ENCODE peak calls at places on chromosomes 6 and 20, in six cellular contexts. U is upper lobe of left lung, F is endothelial cell, T is dorsolateral prefrontal cortex, R is cardiac muscle cell, I is fibroblast of lung. E is an unnamed sample.

GRCh38 chr20:53208110-53208908 is 236.2 kb downstream of the TSHZ2 start:
- DNase-seq in R (no peak), U (no peak), I (no peak), F (peak; percentile 57), T (no peak), E (no peak)

GRCh38 chr6:49457771-49458170 is 5.3 kb downstream of the MMUT start:
- DNase-seq in I (no peak), F (no peak), U (no peak), R (peak; percentile 0), T (no peak), E (no peak)

GRCh38 chr6:14673201-14673600 is 555.6 kb downstream of the CD83 start:
- DNase-seq in I (no peak), R (peak; percentile 65), T (no peak), F (no peak), U (no peak), E (no peak)

GRCh38 chr6:146912730-146913680 is 291.2 kb upstream of the STXBP5 start:
- DNase-seq in R (peak; percentile 60), I (peak; percentile 40), U (no peak), T (no peak), F (no peak), E (no peak)

GRCh38 chr20:47028487-47028886 is 133.8 kb downstream of the EYA2 start:
- DNase-seq in U (no peak), R (no peak), T (no peak), F (no peak), I (no peak), E (no peak)

GRCh38 chr20:64119681-64120341 is 12.4 kb upstream of the NPBWR2 start:
- DNase-seq in U (no peak), F (no peak), R (no peak), T (peak; percentile 41), I (peak; percentile 4), E (no peak)

GRCh38 chr20:9912858-9913434 is 74.1 kb upstream of the PAK5 start:
- DNase-seq in R (peak; percentile 59), T (no peak), U (no peak), I (peak; percentile 61), F (peak; percentile 59), E (no peak)

GRCh38 chr20:2708073-2708415 is 15.5 kb downstream of the EBF4 start:
- DNase-seq in R (no peak), F (no peak), I (no peak), U (peak; percentile 50), T (peak; percentile 33), E (peak; percentile 61)

GRCh38 chr6:134822920-134823430 is 126.9 kb downstream of the ALDH8A1 start:
- DNase-seq in I (peak; percentile 90), F (peak; percentile 68), U (no peak), R (peak; percentile 93), T (peak; percentile 47), E (peak; percentile 35)

GRCh38 chr6:71190809-71191208 is 97.8 kb upstream of the OGFRL1 start:
- DNase-seq in U (no peak), R (peak; percentile 65), I (peak; percentile 66), F (no peak), T (no peak), E (no peak)

GRCh38 chr6:131628726-131629125 is 684 bp upstream of the MED23 start:
- DNase-seq in F (no peak), U (no peak), R (no peak), T (no peak), I (no peak), E (no peak)

GRCh38 chr6:16276991-16277981 is 38.9 kb downstream of the GMPR start:
- DNase-seq in F (peak; percentile 66), R (peak; percentile 89), I (peak; percentile 84), U (no peak), T (peak; percentile 60), E (no peak)

GRCh38 chr20:38766071-38766470 is 17.8 kb downstream of the ACTR5 start:
- DNase-seq in U (no peak), T (no peak), F (no peak), R (no peak), I (no peak), E (no peak)

GRCh38 chr20:22663528-22664025 is 79.2 kb upstream of the FOXA2 start:
- DNase-seq in R (no peak), I (no peak), F (no peak), T (no peak), U (no peak), E (no peak)

GRCh38 chr6:2264932-2265331 is 19.5 kb upstream of the GMDS start:
- DNase-seq in I (peak; percentile 27), U (no peak), T (no peak), R (peak; percentile 40), F (no peak), E (no peak)

GRCh38 chr6:89145461-89145961 is 344 bp upstream of the PM20D2 start:
- DNase-seq in R (peak; percentile 46), U (no peak), F (no peak), I (peak; percentile 49), T (no peak), E (no peak)

GRCh38 chr6:118501816-118502568 is 46.1 kb upstream of the PLN start:
- DNase-seq in F (no peak), U (no peak), T (no peak), R (no peak), I (no peak), E (no peak)

GRCh38 chr6:157669747-157670216 is 153.3 kb upstream of the SNX9 start:
- DNase-seq in F (no peak), U (peak; percentile 88), I (peak; percentile 83), T (peak; percentile 72), R (peak; percentile 88), E (no peak)

GRCh38 chr6:35096129-35096852 is 44.8 kb downstream of the TCP11 start:
- DNase-seq in U (no peak), F (no peak), R (peak; percentile 75), I (peak; percentile 72), T (no peak), E (peak; percentile 39)

GRCh38 chr6:25017486-25017885 is 81.7 kb upstream of the RIPOR2 start:
- DNase-seq in F (no peak), I (no peak), R (no peak), T (no peak), U (no peak), E (no peak)

GRCh38 chr20:51034461-51034860 is 11.6 kb upstream of the KCNG1 start:
- DNase-seq in T (no peak), F (no peak), I (peak; percentile 21), U (no peak), R (no peak), E (no peak)

GRCh38 chr6:168037856-168038255 is 40.4 kb downstream of the KIF25 start:
- DNase-seq in I (no peak), U (no peak), T (no peak), F (no peak), R (no peak), E (no peak)

GRCh38 chr6:82237013-82237412 is 10.5 kb downstream of the IBTK start:
- DNase-seq in U (no peak), T (no peak), R (peak; percentile 45), F (no peak), I (peak; percentile 16), E (no peak)

GRCh38 chr6:7052441-7052936 is 55.3 kb upstream of the RREB1 start:
- DNase-seq in U (peak; percentile 91), I (peak; percentile 60), T (peak; percentile 57), R (peak; percentile 91), F (peak; percentile 26), E (peak; percentile 26)

GRCh38 chr6:16999486-17000436 is 102.1 kb upstream of the STMND1 start:
- DNase-seq in R (peak; percentile 76), F (no peak), U (no peak), T (no peak), I (peak; percentile 96), E (no peak)

DNA sequence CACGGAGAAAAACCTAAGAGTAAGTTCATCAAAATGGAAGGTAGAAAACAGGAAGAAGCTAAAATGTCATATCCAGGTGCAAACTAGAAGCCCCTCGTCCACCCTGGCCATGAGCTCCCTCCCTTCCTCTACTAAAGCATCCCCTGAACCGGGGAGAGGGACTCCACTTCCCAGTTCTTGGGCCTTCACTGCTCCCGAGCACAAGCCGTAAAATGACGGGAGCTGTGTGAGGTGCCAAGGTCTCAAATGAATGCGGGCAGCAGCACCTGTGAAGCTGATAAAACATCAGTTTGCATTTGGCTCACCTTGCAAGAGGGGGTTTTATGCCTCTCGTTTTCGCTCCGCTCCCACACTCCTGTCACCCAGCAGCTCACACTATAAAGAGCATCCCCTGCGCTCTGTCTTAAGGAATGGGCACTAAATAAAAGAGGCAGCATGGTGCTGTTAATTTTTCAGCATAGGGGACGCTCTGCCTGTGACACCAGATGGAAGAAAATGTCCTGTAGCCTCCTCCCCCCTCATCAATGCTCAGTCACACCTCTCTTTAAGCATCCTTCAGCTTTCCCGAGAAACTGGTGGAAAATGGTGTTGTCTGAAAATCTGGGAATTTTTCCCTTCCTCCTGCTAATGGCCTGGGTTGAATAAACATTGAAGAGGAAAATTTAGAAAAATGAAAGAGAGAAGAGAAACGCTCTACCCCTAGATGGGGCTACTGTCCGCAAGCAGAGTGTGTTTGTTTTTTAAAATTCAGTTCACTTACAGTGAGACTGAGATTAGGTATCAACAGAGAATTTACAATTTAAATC is 563.0 kb upstream of the AGPAT4 start:
- DNase-seq in T (no peak), F (no peak), I (peak; percentile 58), U (no peak), R (peak; percentile 12), E (no peak)
- TF ChIP-seq CTCF in T (peak; percentile 49), F (no peak), I (no peak), U (no peak), R (peak; percentile 32), E (peak; percentile 18)

DNA sequence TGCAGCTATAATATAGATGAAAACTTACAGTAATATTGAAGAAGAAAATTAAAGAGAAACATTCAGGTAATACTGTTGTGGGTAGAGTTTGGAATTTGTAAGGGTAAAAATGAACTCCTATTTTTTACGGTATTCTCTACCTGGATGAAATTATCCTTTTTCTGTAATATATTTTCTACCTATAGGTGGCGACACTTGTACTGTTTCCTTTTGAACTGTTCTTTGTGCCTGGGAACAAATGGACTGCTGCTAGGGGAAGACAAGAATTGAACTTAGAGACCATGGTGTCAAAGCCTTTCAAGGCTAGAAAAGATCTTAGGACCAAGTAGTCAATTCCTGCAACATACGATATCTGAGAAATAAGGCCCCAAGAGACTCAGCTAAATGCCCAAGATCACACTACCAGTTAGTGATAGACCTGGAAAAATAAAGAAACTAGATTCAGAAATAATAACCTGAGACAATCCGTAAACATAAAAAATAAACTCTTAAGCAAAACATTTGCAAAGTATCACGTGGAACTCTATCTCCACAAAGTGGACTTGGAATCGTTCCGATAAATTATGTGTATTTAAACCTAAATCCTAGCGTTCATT is 383.8 kb downstream of the TFAP2A start:
- DNase-seq in R (no peak), T (no peak), F (no peak), U (no peak), I (no peak), E (no peak)
- TF ChIP-seq CTCF in R (no peak), T (peak; percentile 64), F (peak; percentile 95), U (peak; percentile 33), I (peak; percentile 15), E (peak; percentile 30)

GRCh38 chr20:3752386-3752759 is 15.2 kb downstream of the ADISSP start:
- DNase-seq in F (no peak), U (no peak), R (no peak), T (no peak), I (no peak), E (no peak)
- TF ChIP-seq CTCF in F (no peak), U (no peak), R (no peak), T (no peak), I (no peak), E (no peak)

GRCh38 chr6:579339-579738 is 77.6 kb downstream of the HUS1B start:
- DNase-seq in U (no peak), R (peak; percentile 27), F (no peak), T (no peak), I (peak; percentile 55), E (no peak)
- TF ChIP-seq CTCF in U (no peak), R (peak; percentile 28), F (no peak), T (no peak), I (peak; percentile 42), E (peak; percentile 23)

GRCh38 chr6:117188627-117189201 is 76.6 kb upstream of the VGLL2 start:
- DNase-seq in R (no peak), F (no peak), I (no peak), U (no peak), T (no peak), E (no peak)
- TF ChIP-seq CTCF in R (peak; percentile 10), F (peak; percentile 72), I (peak; percentile 23), U (no peak), T (no peak), E (peak; percentile 58)